ENCODE peak calls at places on chromosomes 13 and 19, in eight cellular contexts. J is epithelial cell of esophagus; E is fibroblast of the aortic adventitia; M is HFFc6; U is GM13977; B is CD4-positive, alpha-beta T cell; S is BE2C; A is pancreas. L is an unnamed sample.
A peak's percentile ranks its signal among the peaks of the same experiment; 100 is the strongest.

GRCh38 chr13:97122381-97122996 is 99.6 kb upstream of the MBNL2 start:
- DNase-seq in E (peak; percentile 81), U (no peak), B (no peak), A (no peak), M (peak; percentile 78), J (peak; percentile 84), S (no peak), L (no peak)

GRCh38 chr13:109729031-109729870 is 57.1 kb downstream of the IRS2 start:
- DNase-seq in E (no peak), M (no peak), U (no peak), S (no peak), A (no peak), B (no peak), J (peak; percentile 50), L (no peak)

GRCh38 chr13:95267662-95268369 is 33.4 kb downstream of the ABCC4 start:
- DNase-seq in M (peak; percentile 92), U (no peak), B (no peak), A (no peak), J (peak; percentile 73), S (peak; percentile 77), E (peak; percentile 80), L (no peak)

GRCh38 chr13:98792784-98793183 is 40.3 kb upstream of the SLC15A1 start:
- DNase-seq in E (no peak), A (no peak), S (no peak), U (no peak), M (no peak), B (no peak), J (no peak), L (no peak)

GRCh38 chr19:3983936-3984583 is 1.2 kb downstream of the EEF2 start:
- DNase-seq in M (no peak), E (peak; percentile 47), B (no peak), J (peak; percentile 70), A (peak; percentile 36), U (no peak), S (no peak), L (peak; percentile 50)

GRCh38 chr19:7670150-7670784 is 1.4 kb downstream of the RETN start:
- DNase-seq in E (no peak), S (no peak), B (no peak), A (no peak), J (no peak), M (no peak), U (peak; percentile 45), L (no peak)

GRCh38 chr19:10430505-10431253 is 10.3 kb downstream of the PDE4A start:
- DNase-seq in J (no peak), B (no peak), U (peak; percentile 86), M (no peak), E (peak; percentile 43), A (peak; percentile 62), S (peak; percentile 56), L (peak; percentile 90)

GRCh38 chr19:30480097-30480496 is 107.9 kb downstream of the ZNF536 start:
- DNase-seq in A (no peak), M (no peak), B (no peak), E (no peak), U (no peak), J (no peak), S (no peak), L (no peak)

GRCh38 chr19:5058456-5059190 is 89.7 kb downstream of the KDM4B start:
- DNase-seq in J (peak; percentile 23), E (peak; percentile 49), S (no peak), M (no peak), B (no peak), A (no peak), U (no peak), L (no peak)

GRCh38 chr19:3692141-3693029 is 7.9 kb downstream of the PIP5K1C start:
- DNase-seq in U (no peak), A (no peak), J (no peak), S (no peak), B (peak; percentile 36), M (no peak), E (no peak), L (peak; percentile 71)

GRCh38 chr19:17616961-17617806 is 61.7 kb downstream of the COLGALT1 start:
- DNase-seq in U (no peak), A (no peak), B (no peak), J (peak; percentile 63), S (peak; percentile 39), E (no peak), M (peak; percentile 43), L (peak; percentile 77)

GRCh38 chr19:19656451-19657396 is 6.8 kb downstream of the ATP13A1 start:
- DNase-seq in U (peak; percentile 10), S (no peak), J (no peak), E (no peak), A (no peak), B (no peak), M (no peak), L (no peak)

GRCh38 chr19:35935911-35936737 is at the start of gene LRFN3:
- DNase-seq in B (no peak), J (peak; percentile 83), U (peak; percentile 89), M (peak; percentile 20), S (peak; percentile 88), E (peak; percentile 58), A (peak; percentile 54), L (peak; percentile 81)

GRCh38 chr19:3459322-3459881 is 20.9 kb downstream of the SMIM24 start:
- DNase-seq in A (peak; percentile 78), S (no peak), B (no peak), U (no peak), J (no peak), E (peak; percentile 94), M (peak; percentile 65), L (no peak)

GRCh38 chr13:110347535-110348308 is 40.6 kb downstream of the COL4A2 start:
- DNase-seq in E (peak; percentile 83), J (peak; percentile 100), M (peak; percentile 95), B (no peak), A (no peak), S (no peak), U (no peak), L (no peak)

GRCh38 chr19:10069046-10069445 is 17.1 kb upstream of the SHFL start:
- DNase-seq in B (no peak), J (peak; percentile 40), S (no peak), E (no peak), A (no peak), U (no peak), M (no peak), L (no peak)

GRCh38 chr13:24682353-24682752 is 2.1 kb downstream of the ATP12A start:
- DNase-seq in J (no peak), B (no peak), M (no peak), E (no peak), U (no peak), A (no peak), S (no peak), L (no peak)

GRCh38 chr13:24680921-24681585 is 845 bp downstream of the ATP12A start:
- DNase-seq in S (no peak), U (no peak), E (no peak), M (no peak), A (no peak), J (no peak), B (no peak), L (no peak)

GRCh38 chr13:24679686-24680085 is 522 bp upstream of the ATP12A start:
- DNase-seq in M (no peak), J (no peak), U (no peak), A (no peak), S (no peak), B (no peak), E (no peak), L (no peak)

GRCh38 chr13:24681930-24682329 is 1.7 kb downstream of the ATP12A start:
- DNase-seq in A (no peak), S (no peak), M (no peak), U (no peak), B (no peak), J (no peak), E (no peak), L (no peak)

GRCh38 chr13:24680258-24680920 is at the start of gene ATP12A:
- DNase-seq in A (peak; percentile 5), U (peak; percentile 62), M (no peak), B (no peak), S (no peak), J (peak; percentile 37), E (no peak), L (peak; percentile 57)
- TF ChIP-seq CTCF in A (no peak), U (no peak), M (no peak), B (no peak), S (no peak), J (no peak), E (no peak), L (no peak)

GRCh38 chr19:1823539-1824251 is 11.6 kb upstream of the ATP8B3 start:
- DNase-seq in J (no peak), U (no peak), A (no peak), E (no peak), B (no peak), M (no peak), S (peak; percentile 46), L (no peak)
- TF ChIP-seq CTCF in J (no peak), U (no peak), A (no peak), E (no peak), B (no peak), M (no peak), S (no peak), L (no peak)

GRCh38 chr19:48738557-48739399 is 1.6 kb downstream of the RASIP1 start:
- DNase-seq in A (peak; percentile 95), J (peak; percentile 95), E (peak; percentile 51), B (peak; percentile 88), U (peak; percentile 100), M (peak; percentile 63), S (peak; percentile 100), L (peak; percentile 100)

GRCh38 chr19:48734625-48735024 is 5.8 kb downstream of the RASIP1 start:
- DNase-seq in U (no peak), A (no peak), M (no peak), B (no peak), S (no peak), J (no peak), E (no peak), L (no peak)

GRCh38 chr19:48737360-48737998 is 2.9 kb downstream of the RASIP1 start:
- DNase-seq in B (no peak), E (no peak), A (peak; percentile 90), M (no peak), U (no peak), J (no peak), S (no peak), L (no peak)

GRCh38 chr19:48731452-48731851 is 9.0 kb downstream of the RASIP1 start:
- DNase-seq in J (no peak), U (no peak), M (no peak), E (no peak), S (no peak), B (no peak), A (no peak), L (no peak)

DNA sequence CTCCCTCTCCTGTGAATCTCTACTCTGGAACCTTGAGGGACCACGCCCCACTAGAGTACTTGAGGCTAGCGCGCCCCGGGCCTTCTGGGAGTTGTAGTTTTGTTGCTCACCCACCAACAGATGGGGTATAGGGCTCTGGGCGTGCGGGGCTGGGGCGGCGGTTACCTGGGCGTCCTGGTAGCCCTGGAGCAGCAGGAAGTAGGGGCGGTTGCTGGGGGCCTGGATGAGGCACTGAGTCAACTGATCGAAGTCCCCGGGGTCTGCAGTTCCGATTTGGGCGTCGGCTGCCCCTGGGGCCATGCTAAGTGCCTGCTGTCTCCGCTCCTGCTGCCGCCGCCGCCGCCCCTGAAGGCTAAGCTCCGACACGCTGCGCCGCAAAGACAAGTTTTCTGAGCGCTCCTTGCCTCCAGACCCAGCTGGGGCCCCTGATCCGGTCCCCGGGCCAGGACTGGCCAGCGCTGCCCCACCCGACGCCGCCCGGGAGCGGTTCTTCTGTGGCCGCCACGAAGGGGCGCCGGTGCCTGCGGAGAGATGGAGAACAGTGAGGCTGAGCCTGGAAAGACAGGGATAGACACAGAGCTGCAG is 5.3 kb downstream of the RASIP1 start:
- DNase-seq in J (peak; percentile 75), S (no peak), U (no peak), E (no peak), A (no peak), B (no peak), M (no peak), L (no peak)
- TF ChIP-seq CTCF in J (no peak), S (no peak), U (no peak), E (no peak), A (no peak), B (no peak), M (no peak), L (no peak)

GRCh38 chr19:37309834-37310575 is 60.9 kb upstream of the ZNF527 start:
- DNase-seq in S (no peak), E (no peak), J (peak; percentile 44), A (no peak), U (no peak), M (no peak), B (peak; percentile 9), L (no peak)
- TF ChIP-seq CTCF in S (peak; percentile 55), E (no peak), J (no peak), A (no peak), U (peak; percentile 56), M (no peak), B (peak; percentile 71), L (peak; percentile 24)